ENCODE peak calls at places on chromosomes 5 and 9, in four cellular contexts. K is pulmonary artery endothelial cell, U is NCI-H1105 treated with DMSO at 0.1 percent for 48 hours, M is ovary. R is an unnamed sample.

GRCh38 chr5:148469446-148470062 is 85.8 kb downstream of the FBXO38 start:
- DNase-seq in M (no peak), K (peak), U (no peak), R (no peak)

GRCh38 chr9:107029146-107029545 is 166.2 kb downstream of the ZNF462 start:
- DNase-seq in K (no peak), M (no peak), U (no peak), R (no peak)

GRCh38 chr9:110213413-110214044 is 5.6 kb upstream of the C9orf152 start:
- DNase-seq in U (no peak), M (no peak), K (no peak), R (no peak)

GRCh38 chr9:31574006-31574750 is 810.3 kb upstream of the ACO1 start:
- DNase-seq in U (no peak), K (no peak), M (no peak), R (no peak)

GRCh38 chr9:93555370-93555769 is 21.0 kb upstream of the PHF2 start:
- DNase-seq in U (no peak), K (no peak), M (no peak), R (no peak)

GRCh38 chr5:100424787-100425186 is 110.4 kb upstream of the FAM174A start:
- DNase-seq in U (no peak), K (no peak), M (no peak), R (no peak)

GRCh38 chr5:14063691-14064090 is 79.5 kb upstream of the TRIO start:
- DNase-seq in K (no peak), M (no peak), U (no peak), R (no peak)

GRCh38 chr5:133889271-133889905 is 79.0 kb downstream of the C5orf15 start:
- DNase-seq in M (no peak), U (no peak), K (no peak), R (no peak)

GRCh38 chr5:154590093-154590724 is 112.2 kb upstream of the HAND1 start:
- DNase-seq in U (no peak), M (no peak), K (no peak), R (no peak)

GRCh38 chr5:136080483-136081180 is 51.8 kb downstream of the TGFBI start:
- DNase-seq in M (peak), U (no peak), K (peak), R (peak)

GRCh38 chr9:10366171-10366779 is 246.5 kb downstream of the PTPRD start:
- DNase-seq in K (no peak), M (no peak), U (peak), R (peak)

GRCh38 chr9:70030156-70030555 is 13.5 kb upstream of the MAMDC2 start:
- DNase-seq in K (no peak), M (no peak), U (no peak), R (no peak)